ENCODE peak calls at places on chromosomes 13 and 19, in nine cellular contexts. T is PC-3, V is neural progenitor cell, I is GM23338, S is OCI-LY7, E is HCT116, P is SK-N-SH, K is hepatocyte, D is MM.1S. J is an unnamed sample. For H3K4me1, the result is how much of the 10 kb centered on the place peaks cover.

GRCh38 chr19:58476498-58477015 is 405 bp downstream of the ZNF446 start:
- DNase-seq in K (peak), D (no peak), V (no peak), E (no peak), P (peak), T (no peak), I (no peak), S (no peak), J (peak)

GRCh38 chr19:18309525-18310064 is 13.3 kb downstream of the LSM4 start:
- DNase-seq in K (no peak), E (no peak), I (no peak), V (no peak), P (no peak), D (no peak), S (no peak), T (no peak), J (no peak)

GRCh38 chr13:28817204-28817603 is 2.9 kb upstream of the MTUS2 start:
- DNase-seq in P (no peak), K (no peak), V (peak), D (no peak), E (no peak), I (peak), T (no peak), S (no peak), J (no peak)

GRCh38 chr13:64206430-64207225 is 2791.0 kb upstream of the PCDH20 start:
- DNase-seq in D (no peak), T (peak), V (peak), K (no peak), P (no peak), E (no peak), S (no peak), I (no peak), J (no peak)

GRCh38 chr19:39046037-39046821 is 13.9 kb upstream of the FBXO27 start:
- DNase-seq in V (no peak), D (peak), P (no peak), I (peak), E (peak), T (peak), K (peak), S (peak), J (no peak)

GRCh38 chr13:43303040-43303729 is 279.8 kb downstream of the DNAJC15 start:
- DNase-seq in S (peak), K (peak), T (peak), P (peak), I (peak), D (peak), E (no peak), V (peak), J (peak)

GRCh38 chr13:66489586-66489985 is 740.5 kb downstream of the PCDH9 start:
- DNase-seq in E (no peak), P (no peak), S (no peak), K (no peak), V (no peak), D (no peak), T (no peak), I (no peak), J (no peak)

GRCh38 chr19:48329167-48329891 is 4.0 kb downstream of the EMP3 start:
- DNase-seq in V (no peak), D (peak), S (peak), E (no peak), I (peak), P (no peak), T (peak), K (peak), J (peak)

GRCh38 chr19:3196064-3196932 is 10.6 kb downstream of the NCLN start:
- DNase-seq in E (no peak), D (no peak), K (no peak), P (peak), I (no peak), T (no peak), S (no peak), V (no peak), J (no peak)

GRCh38 chr19:41726493-41726892 is 18.1 kb downstream of the CEACAM5 start:
- DNase-seq in I (peak), E (no peak), P (no peak), S (no peak), D (no peak), V (no peak), K (no peak), T (no peak), J (no peak)

GRCh38 chr19:45729774-45730388 is 815 bp downstream of the FBXO46 start:
- DNase-seq in I (peak), P (no peak), D (no peak), V (no peak), S (no peak), T (no peak), K (peak), E (no peak), J (peak)

GRCh38 chr19:55384576-55385235 is 614 bp upstream of the TMEM238 start:
- DNase-seq in D (no peak), I (peak), E (no peak), S (peak), V (no peak), T (no peak), K (no peak), P (peak), J (peak)

GRCh38 chr13:49791753-49792549 is 531 bp downstream of the KPNA3 start:
- DNase-seq in P (no peak), S (peak), I (peak), V (peak), D (peak), K (peak), E (no peak), T (peak), J (peak)

GRCh38 chr19:42285546-42285945 is 16.4 kb upstream of the PRR19 start:
- DNase-seq in V (peak), T (no peak), I (no peak), S (peak), K (peak), P (no peak), E (no peak), D (no peak), J (no peak)

DNA sequence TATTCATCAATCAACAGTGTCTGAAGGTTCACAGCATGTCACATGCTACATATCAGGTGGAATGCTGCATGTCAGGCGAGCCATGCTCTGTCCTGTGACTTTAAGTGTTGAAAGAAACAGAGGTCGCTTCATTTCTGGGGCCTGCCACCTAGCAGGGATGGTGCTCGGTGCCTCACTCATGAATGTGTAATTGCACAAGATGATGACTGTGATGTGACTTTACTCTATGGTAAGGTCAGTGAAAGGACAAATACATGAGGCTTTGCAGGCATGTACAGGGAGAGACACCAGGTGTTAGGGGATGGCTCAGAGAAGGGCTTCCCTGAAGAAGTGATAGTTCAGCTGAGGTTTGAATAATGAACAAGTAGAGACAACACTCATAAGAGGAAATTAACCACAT is 66.7 kb downstream of the FRY start:
- DNase-seq in E (no peak), V (no peak), D (no peak), S (no peak), T (no peak), P (no peak), I (no peak), K (peak), J (peak)
- H3K4me1 ChIP-seq in E (under half), V (under half), D (under half), S (under half), T (under half), P (under half), I (under half), K (under half), J (under half)

DNA sequence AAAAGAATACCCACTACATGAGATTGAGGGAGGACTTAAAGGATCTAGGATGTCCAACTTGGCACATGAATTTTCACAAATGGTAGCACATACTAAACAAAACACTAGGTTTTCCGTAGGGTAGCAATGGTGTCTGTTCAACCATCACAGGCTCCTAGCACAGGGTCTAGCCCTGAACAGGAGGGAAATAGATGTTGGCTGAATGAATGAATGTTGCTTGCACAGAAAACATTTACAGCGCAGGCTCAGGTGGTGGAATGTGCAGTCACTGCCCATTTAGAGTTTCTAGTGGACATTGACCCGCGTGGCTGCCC is 1.9 kb upstream of the MYCBP2 start:
- DNase-seq in V (no peak), K (no peak), E (no peak), T (peak), I (no peak), P (no peak), S (no peak), D (no peak), J (no peak)
- H2AFZ ChIP-seq in V (peak), K (peak), E (peak), T (peak), I (peak), P (peak), S (peak), D (peak), J (peak)

GRCh38 chr19:13027031-13027430 is 31.8 kb downstream of the NFIX start:
- DNase-seq in I (no peak), S (no peak), V (no peak), T (no peak), K (no peak), P (no peak), E (no peak), D (no peak), J (peak)

GRCh38 chr19:13025819-13026477 is 30.7 kb downstream of the NFIX start:
- DNase-seq in T (no peak), S (no peak), D (no peak), E (no peak), K (no peak), P (no peak), V (no peak), I (no peak), J (no peak)

GRCh38 chr19:13027557-13027956 is 32.3 kb downstream of the NFIX start:
- DNase-seq in T (no peak), E (no peak), K (no peak), P (no peak), I (no peak), V (no peak), D (no peak), S (no peak), J (peak)

GRCh38 chr19:13024958-13025653 is 29.8 kb downstream of the NFIX start:
- DNase-seq in D (no peak), K (no peak), E (no peak), P (no peak), I (peak), S (no peak), V (peak), T (peak), J (peak)

DNA sequence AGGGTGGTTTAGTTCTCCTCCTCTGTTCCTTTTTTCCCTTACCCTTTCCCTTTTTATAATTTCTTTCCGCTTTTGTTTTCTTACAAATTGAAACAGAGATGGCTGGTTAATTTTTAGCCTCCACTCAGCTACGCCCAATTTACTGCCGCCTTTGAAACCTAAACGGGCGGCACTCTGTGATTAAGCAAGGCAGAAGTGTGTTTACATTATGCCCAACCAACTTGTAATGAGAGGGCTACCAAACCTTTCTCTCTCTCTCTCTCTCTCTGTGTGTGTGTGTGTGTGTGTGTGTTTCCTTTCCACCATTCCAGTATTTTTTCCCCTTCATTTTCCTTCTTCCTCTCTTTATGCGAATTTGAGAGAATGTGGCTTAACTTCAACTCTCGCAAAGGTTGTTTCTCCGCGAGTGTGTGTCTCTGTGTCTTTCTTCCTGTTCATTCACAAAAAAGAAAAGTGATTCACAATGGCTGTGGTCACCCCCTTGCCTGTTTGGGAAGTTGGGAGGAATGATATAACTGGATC is 31.3 kb downstream of the NFIX start:
- DNase-seq in T (peak), K (peak), P (no peak), S (no peak), D (no peak), V (no peak), E (no peak), I (no peak), J (peak)
- TF ChIP-seq EZH2phosphoT487 in T (no peak), K (no peak), P (no peak), S (no peak), D (no peak), V (no peak), E (no peak), I (no peak), J (peak)

GRCh38 chr19:49685845-49686332 is 3.5 kb upstream of the ADM5 start:
- DNase-seq in D (no peak), V (no peak), P (no peak), E (no peak), S (no peak), I (no peak), K (no peak), T (no peak), J (no peak)
- H3K4me1 ChIP-seq in D (under half), V (under half), P (under half), E (under half), S (under half), I (under half), K (under half), T (under half), J (under half)

DNA sequence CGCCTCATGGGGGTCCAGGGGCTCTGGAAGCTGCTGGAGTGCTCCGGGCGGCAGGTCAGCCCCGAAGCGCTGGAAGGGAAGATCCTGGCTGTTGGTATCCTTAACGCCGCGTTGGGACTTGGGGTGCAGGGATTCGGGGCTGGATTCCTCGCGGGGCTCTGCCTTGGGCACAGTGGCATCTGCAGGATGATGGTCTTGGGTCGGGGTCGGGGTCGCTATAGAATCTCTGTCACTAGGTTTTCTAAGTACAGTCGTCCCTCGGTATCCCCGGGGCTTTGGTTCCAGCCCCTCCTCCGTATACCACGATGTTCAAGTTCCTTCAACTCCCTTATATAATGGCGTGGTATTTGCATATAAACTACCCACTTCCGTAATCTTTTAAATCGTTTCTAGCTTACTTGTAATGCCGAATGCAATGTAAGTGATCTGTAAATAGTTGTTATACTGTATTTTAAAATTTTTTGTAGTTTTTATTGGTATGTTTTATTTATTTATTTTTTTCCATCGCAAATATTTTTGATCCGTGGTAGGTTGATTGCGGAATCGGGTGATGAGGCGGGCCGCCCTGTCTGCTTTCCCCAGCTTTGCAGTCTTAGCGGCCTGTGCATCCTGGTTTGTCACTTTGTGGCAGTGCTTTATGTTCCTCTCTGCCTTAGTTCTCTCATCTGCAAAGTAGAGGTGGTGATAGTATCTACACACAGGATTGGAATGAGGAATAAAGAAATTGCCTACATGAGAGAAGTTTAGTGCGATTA is 606 bp downstream of the ERCC5 start:
- DNase-seq in I (peak), T (peak), S (peak), V (peak), K (peak), P (peak), D (peak), E (peak), J (peak)
- H2AFZ ChIP-seq in I (peak), T (peak), S (peak), V (peak), K (peak), P (peak), D (peak), E (peak), J (peak)

DNA sequence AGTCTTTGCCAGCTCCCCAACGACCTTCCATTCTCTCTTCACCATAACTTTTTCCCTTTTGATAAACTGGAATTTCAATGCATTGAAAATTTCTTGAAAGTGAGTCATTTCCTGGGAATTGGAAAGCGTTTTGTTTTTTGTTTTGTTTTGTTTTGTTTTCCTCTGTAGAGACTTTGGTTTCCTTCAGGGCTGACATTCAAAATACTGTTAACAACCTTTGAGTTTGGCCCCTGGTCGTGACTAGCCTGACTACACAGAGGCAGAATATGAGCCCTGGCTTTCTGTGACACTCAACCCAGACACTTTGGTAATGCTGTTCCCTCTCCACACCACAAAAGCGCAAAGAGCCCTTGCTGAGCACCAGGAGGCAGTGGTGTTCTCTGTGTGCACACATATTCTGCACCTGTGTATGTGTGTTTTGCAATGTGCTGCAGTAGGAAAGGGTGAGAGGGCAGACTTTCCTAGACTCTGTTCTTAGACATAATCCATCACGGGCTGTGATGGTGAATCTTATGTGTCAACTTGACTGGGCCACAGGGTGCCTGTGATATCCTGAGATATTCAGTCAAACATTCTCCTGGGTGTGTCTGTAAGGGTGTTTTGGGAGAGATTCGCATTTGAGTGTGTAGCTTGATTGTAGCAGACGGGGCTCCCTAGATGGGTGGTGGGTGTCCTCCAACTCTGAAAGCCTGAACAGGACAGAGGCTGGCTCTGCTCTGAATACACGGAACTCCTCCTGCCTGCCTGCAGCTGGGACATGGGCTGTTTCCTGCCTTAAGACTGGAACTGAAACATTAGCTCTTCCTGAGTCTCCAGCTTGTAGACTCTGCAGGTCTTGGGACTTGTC is 29.5 kb upstream of the ANKRD10 start:
- DNase-seq in E (peak), I (peak), V (peak), P (peak), D (peak), K (peak), T (peak), S (peak), J (peak)
- TF ChIP-seq EZH2phosphoT487 in E (no peak), I (no peak), V (no peak), P (no peak), D (no peak), K (no peak), T (no peak), S (no peak), J (no peak)

J was measured in GM23248.